ENCODE peak calls at places on chromosome 20, in six cellular contexts. One of them, this sample, is unnamed. For H3K36me3, the result is how much of the 10 kb centered on the place peaks cover.

GRCh38 chr20:34570859-34571306 is 12.4 kb downstream of the MAP1LC3A start:
- DNase-seq in lower lobe of right lung: no peak
- DNase-seq in sigmoid colon: no peak
- DNase-seq in effector memory CD4-positive, alpha-beta T cell: no peak
- DNase-seq in CD8-positive, alpha-beta T cell: no peak
- DNase-seq in SK-N-SH: no peak
- DNase-seq in this sample: peak

GRCh38 chr20:59063358-59064213 is 21.0 kb upstream of the PRELID3B start:
- DNase-seq in lower lobe of right lung: no peak
- DNase-seq in sigmoid colon: peak
- DNase-seq in effector memory CD4-positive, alpha-beta T cell: no peak
- DNase-seq in CD8-positive, alpha-beta T cell: no peak
- DNase-seq in SK-N-SH: peak
- DNase-seq in this sample: peak

GRCh38 chr20:35648836-35649235 is 15.9 kb downstream of the CPNE1 start:
- DNase-seq in lower lobe of right lung: no peak
- DNase-seq in sigmoid colon: no peak
- DNase-seq in effector memory CD4-positive, alpha-beta T cell: no peak
- DNase-seq in CD8-positive, alpha-beta T cell: no peak
- DNase-seq in SK-N-SH: no peak
- DNase-seq in this sample: no peak

GRCh38 chr20:651713-652610 is 1.0 kb downstream of the SRXN1 start:
- DNase-seq in lower lobe of right lung: no peak
- DNase-seq in sigmoid colon: no peak
- DNase-seq in effector memory CD4-positive, alpha-beta T cell: no peak
- DNase-seq in CD8-positive, alpha-beta T cell: no peak
- DNase-seq in SK-N-SH: no peak
- DNase-seq in this sample: no peak

GRCh38 chr20:59820204-59821041 is 113.0 kb downstream of the SYCP2 start:
- DNase-seq in lower lobe of right lung: no peak
- DNase-seq in sigmoid colon: no peak
- DNase-seq in effector memory CD4-positive, alpha-beta T cell: no peak
- DNase-seq in CD8-positive, alpha-beta T cell: no peak
- DNase-seq in SK-N-SH: peak
- DNase-seq in this sample: no peak

GRCh38 chr20:52975024-52975732 is 3.0 kb downstream of the TSHZ2 start:
- DNase-seq in lower lobe of right lung: no peak
- DNase-seq in sigmoid colon: no peak
- DNase-seq in effector memory CD4-positive, alpha-beta T cell: no peak
- DNase-seq in CD8-positive, alpha-beta T cell: no peak
- DNase-seq in SK-N-SH: peak
- DNase-seq in this sample: peak

GRCh38 chr20:38307371-38308046 is 3.6 kb downstream of the BPI start:
- DNase-seq in lower lobe of right lung: no peak
- DNase-seq in sigmoid colon: no peak
- DNase-seq in effector memory CD4-positive, alpha-beta T cell: no peak
- DNase-seq in CD8-positive, alpha-beta T cell: no peak
- DNase-seq in SK-N-SH: no peak
- DNase-seq in this sample: peak

GRCh38 chr20:51906694-51907093 is 104.4 kb upstream of the SALL4 start:
- DNase-seq in lower lobe of right lung: no peak
- DNase-seq in sigmoid colon: no peak
- DNase-seq in effector memory CD4-positive, alpha-beta T cell: no peak
- DNase-seq in CD8-positive, alpha-beta T cell: no peak
- DNase-seq in SK-N-SH: no peak
- DNase-seq in this sample: no peak

GRCh38 chr20:35849726-35850125 is 77.9 kb downstream of the PHF20 start:
- DNase-seq in lower lobe of right lung: no peak
- DNase-seq in sigmoid colon: no peak
- DNase-seq in effector memory CD4-positive, alpha-beta T cell: no peak
- DNase-seq in CD8-positive, alpha-beta T cell: no peak
- DNase-seq in SK-N-SH: no peak
- DNase-seq in this sample: no peak

GRCh38 chr20:10357061-10357708 is 76.8 kb downstream of the MKKS start:
- DNase-seq in lower lobe of right lung: no peak
- DNase-seq in sigmoid colon: no peak
- DNase-seq in effector memory CD4-positive, alpha-beta T cell: no peak
- DNase-seq in CD8-positive, alpha-beta T cell: no peak
- DNase-seq in SK-N-SH: no peak
- DNase-seq in this sample: no peak

GRCh38 chr20:61990484-61990883 is 75.2 kb downstream of the TAF4 start:
- DNase-seq in lower lobe of right lung: no peak
- DNase-seq in sigmoid colon: no peak
- DNase-seq in effector memory CD4-positive, alpha-beta T cell: no peak
- DNase-seq in CD8-positive, alpha-beta T cell: no peak
- DNase-seq in SK-N-SH: no peak
- DNase-seq in this sample: no peak
- H3K36me3 ChIP-seq in lower lobe of right lung: half or more
- H3K36me3 ChIP-seq in sigmoid colon: under half
- H3K36me3 ChIP-seq in effector memory CD4-positive, alpha-beta T cell: half or more
- H3K36me3 ChIP-seq in CD8-positive, alpha-beta T cell: under half
- H3K36me3 ChIP-seq in SK-N-SH: half or more
- H3K36me3 ChIP-seq in this sample: under half

GRCh38 chr20:17654649-17655285 is 27.3 kb downstream of the RRBP1 start:
- DNase-seq in lower lobe of right lung: no peak
- DNase-seq in sigmoid colon: peak
- DNase-seq in effector memory CD4-positive, alpha-beta T cell: no peak
- DNase-seq in CD8-positive, alpha-beta T cell: peak
- DNase-seq in SK-N-SH: peak
- DNase-seq in this sample: peak
- H3K36me3 ChIP-seq in lower lobe of right lung: under half
- H3K36me3 ChIP-seq in sigmoid colon: under half
- H3K36me3 ChIP-seq in effector memory CD4-positive, alpha-beta T cell: under half
- H3K36me3 ChIP-seq in CD8-positive, alpha-beta T cell: under half
- H3K36me3 ChIP-seq in SK-N-SH: under half
- H3K36me3 ChIP-seq in this sample: under half

DNA sequence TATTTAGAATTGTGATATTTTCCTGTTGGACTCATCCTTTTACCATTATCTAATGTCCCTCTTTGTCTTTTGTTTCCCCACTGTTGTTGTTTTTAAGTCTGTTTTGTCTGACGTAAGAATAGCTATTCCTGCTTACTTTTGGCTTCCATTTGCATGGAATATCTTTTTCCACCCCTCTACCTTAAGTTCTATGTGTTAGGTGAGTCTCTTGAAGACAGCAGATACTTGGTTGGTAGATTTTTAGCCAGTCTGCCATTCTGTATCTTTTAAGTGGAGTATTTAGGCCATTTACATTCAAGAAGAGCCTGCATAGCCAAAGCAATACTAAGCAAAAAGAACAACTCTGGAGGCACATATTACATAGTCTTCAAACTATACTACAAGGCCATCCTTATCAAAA is 39.2 kb downstream of the CTCFL start:
- DNase-seq in lower lobe of right lung: no peak
- DNase-seq in sigmoid colon: no peak
- DNase-seq in effector memory CD4-positive, alpha-beta T cell: no peak
- DNase-seq in CD8-positive, alpha-beta T cell: no peak
- DNase-seq in SK-N-SH: no peak
- DNase-seq in this sample: no peak
- H3K36me3 ChIP-seq in lower lobe of right lung: under half
- H3K36me3 ChIP-seq in sigmoid colon: under half
- H3K36me3 ChIP-seq in effector memory CD4-positive, alpha-beta T cell: under half
- H3K36me3 ChIP-seq in CD8-positive, alpha-beta T cell: under half
- H3K36me3 ChIP-seq in SK-N-SH: under half
- H3K36me3 ChIP-seq in this sample: under half

GRCh38 chr20:57372581-57373350 is 18.4 kb upstream of the RBM38 start:
- DNase-seq in lower lobe of right lung: no peak
- DNase-seq in sigmoid colon: peak
- DNase-seq in effector memory CD4-positive, alpha-beta T cell: no peak
- DNase-seq in CD8-positive, alpha-beta T cell: no peak
- DNase-seq in SK-N-SH: no peak
- DNase-seq in this sample: no peak
- H3K36me3 ChIP-seq in lower lobe of right lung: under half
- H3K36me3 ChIP-seq in sigmoid colon: half or more
- H3K36me3 ChIP-seq in effector memory CD4-positive, alpha-beta T cell: half or more
- H3K36me3 ChIP-seq in CD8-positive, alpha-beta T cell: half or more
- H3K36me3 ChIP-seq in SK-N-SH: half or more
- H3K36me3 ChIP-seq in this sample: half or more